ENCODE peak calls at places on chromosomes 1 and 21, in ten cellular contexts. S is WTC11; Z is NCI-H446 treated with DMSO at 0.1 percent for 48 hours; J is cardiac muscle cell; E is neural progenitor cell; X is HEK293T; A is stimulated activated CD8-positive, alpha-beta memory T cell treated with anti-CD3 and anti-CD28 coated beads, Interleukin-7, amount 100 ng/mL, for 24 hours; I is LoVo; M is astrocyte of the spinal cord; W is GM04504. U is an unnamed sample.

GRCh38 chr1:208425096-208425495 is 180.9 kb upstream of the PLXNA2 start:
- DNase-seq in W (no peak), S (no peak), A (no peak), J (no peak), M (no peak), Z (no peak), E (no peak), X (no peak), I (no peak), U (no peak)

GRCh38 chr1:41689139-41689538 is 204.7 kb upstream of the EDN2 start:
- DNase-seq in E (no peak), X (no peak), J (no peak), A (no peak), S (no peak), Z (no peak), I (no peak), W (no peak), M (no peak), U (no peak)

GRCh38 chr21:39137248-39138186 is 45.7 kb downstream of the PSMG1 start:
- DNase-seq in S (peak), M (peak), W (no peak), Z (no peak), E (peak), J (peak), A (no peak), I (no peak), X (no peak), U (no peak)

GRCh38 chr1:24673336-24673735 is 30.2 kb downstream of the SRRM1 start:
- DNase-seq in A (no peak), I (no peak), E (no peak), S (no peak), Z (no peak), W (no peak), M (peak), X (no peak), J (no peak), U (no peak)

GRCh38 chr21:31596055-31596454 is 63.4 kb upstream of the SOD1 start:
- DNase-seq in A (no peak), M (no peak), Z (no peak), J (no peak), E (no peak), W (no peak), S (no peak), I (no peak), X (no peak), U (no peak)

GRCh38 chr1:8373547-8374270 is 55.8 kb downstream of the SLC45A1 start:
- DNase-seq in W (peak), Z (peak), I (no peak), M (peak), J (peak), X (no peak), S (no peak), E (peak), A (no peak), U (peak)

GRCh38 chr21:34511787-34512451 is at the start of gene KCNE1:
- DNase-seq in A (no peak), S (no peak), X (no peak), W (no peak), J (peak), E (no peak), M (no peak), I (no peak), Z (no peak), U (no peak)

GRCh38 chr1:175839678-175840669 is 96.6 kb upstream of the TNR start:
- DNase-seq in Z (no peak), A (no peak), M (no peak), I (peak), W (no peak), S (no peak), X (no peak), E (no peak), J (peak), U (peak)

GRCh38 chr21:29423051-29423450 is 124.3 kb downstream of the BACH1 start:
- DNase-seq in X (no peak), A (no peak), S (no peak), E (no peak), J (no peak), W (no peak), I (no peak), M (no peak), Z (no peak), U (no peak)

GRCh38 chr1:186275818-186276217 is 99.2 kb downstream of the TPR start:
- DNase-seq in E (no peak), A (no peak), M (no peak), X (no peak), S (no peak), Z (no peak), W (no peak), J (no peak), I (no peak), U (no peak)

GRCh38 chr1:177779325-177779965 is 190.4 kb downstream of the SEC16B start:
- DNase-seq in E (peak), A (no peak), I (no peak), X (no peak), W (no peak), Z (no peak), M (no peak), J (no peak), S (peak), U (no peak)

GRCh38 chr1:31029031-31029430 is 36.5 kb downstream of the PUM1 start:
- DNase-seq in Z (no peak), A (no peak), I (no peak), S (no peak), W (no peak), E (no peak), J (no peak), M (no peak), X (no peak), U (no peak)

GRCh38 chr21:45200031-45200430 is 87.7 kb downstream of the POFUT2 start:
- DNase-seq in M (no peak), S (no peak), A (no peak), J (no peak), E (no peak), I (no peak), Z (no peak), X (no peak), W (no peak), U (no peak)

GRCh38 chr1:161929137-161929536 is 94.5 kb downstream of the OLFML2B start:
- DNase-seq in Z (no peak), I (no peak), M (no peak), S (no peak), A (no peak), J (no peak), W (no peak), X (no peak), E (no peak), U (no peak)

GRCh38 chr1:1419812-1420653 is 1.0 kb downstream of the ANKRD65 start:
- DNase-seq in X (no peak), I (no peak), S (peak), A (no peak), W (no peak), E (peak), M (no peak), J (peak), Z (no peak), U (no peak)

GRCh38 chr1:2979191-2980072 is 41.8 kb upstream of the ACTRT2 start:
- DNase-seq in W (no peak), E (no peak), A (no peak), J (no peak), X (no peak), Z (no peak), M (no peak), I (no peak), S (no peak), U (no peak)

GRCh38 chr1:12230549-12231275 is 882 bp downstream of the VPS13D start:
- DNase-seq in J (peak), Z (no peak), I (no peak), A (no peak), S (peak), X (no peak), W (no peak), E (peak), M (no peak), U (peak)

GRCh38 chr1:182699673-182700350 is 15.4 kb upstream of the RGS8 start:
- DNase-seq in I (no peak), J (peak), S (peak), M (peak), A (no peak), Z (peak), W (no peak), E (peak), X (peak), U (no peak)

GRCh38 chr1:244367399-244368114 is 84.2 kb downstream of the ADSS2 start:
- DNase-seq in A (no peak), J (no peak), S (no peak), E (no peak), M (no peak), X (no peak), Z (no peak), I (no peak), W (no peak), U (no peak)

GRCh38 chr1:59045137-59045536 is 251.8 kb upstream of the FGGY start:
- DNase-seq in M (no peak), I (no peak), Z (no peak), X (no peak), W (no peak), A (no peak), S (no peak), J (no peak), E (no peak), U (no peak)

GRCh38 chr1:10074059-10074854 is 41.5 kb downstream of the UBE4B start:
- DNase-seq in M (peak), S (no peak), I (no peak), Z (no peak), A (peak), W (peak), X (no peak), J (peak), E (no peak), U (peak)

GRCh38 chr1:16207318-16208269 is 4.9 kb downstream of the ARHGEF19 start:
- DNase-seq in E (no peak), X (no peak), J (peak), M (no peak), A (no peak), I (no peak), W (no peak), S (peak), Z (no peak), U (no peak)

GRCh38 chr1:65264197-65264929 is 45.0 kb upstream of the DNAJC6 start:
- DNase-seq in I (no peak), E (peak), M (peak), A (no peak), X (peak), S (peak), J (peak), W (peak), Z (peak), U (peak)

GRCh38 chr21:35179990-35180557 is 131.0 kb upstream of the RUNX1 start:
- DNase-seq in A (no peak), W (peak), I (peak), E (no peak), J (peak), X (no peak), M (peak), S (no peak), Z (no peak), U (no peak)

GRCh38 chr1:94111879-94112278 is 9.1 kb downstream of the ABCA4 start:
- DNase-seq in J (no peak), A (no peak), S (no peak), W (no peak), X (no peak), Z (no peak), M (no peak), I (no peak), E (no peak), U (no peak)

GRCh38 chr1:201153474-201154388 is 543 bp downstream of the TMEM9 start:
- DNase-seq in X (no peak), E (no peak), J (no peak), M (no peak), Z (no peak), W (no peak), I (no peak), A (no peak), S (no peak), U (no peak)

GRCh38 chr1:201065686-201066085 is 42.2 kb upstream of the KIF21B start:
- DNase-seq in Z (no peak), M (no peak), E (no peak), J (no peak), X (no peak), I (no peak), S (no peak), A (no peak), W (no peak), U (no peak)

GRCh38 chr1:54931275-54931805 is 44.3 kb upstream of the DHCR24 start:
- DNase-seq in M (no peak), J (no peak), X (no peak), I (no peak), W (no peak), S (no peak), E (no peak), A (no peak), Z (no peak), U (no peak)

GRCh38 chr1:38476111-38476783 is 383.3 kb downstream of the RRAGC start:
- DNase-seq in M (no peak), I (no peak), J (no peak), W (no peak), X (no peak), A (no peak), E (peak), S (peak), Z (no peak), U (no peak)

GRCh38 chr1:241375906-241376305 is 18.9 kb upstream of the RGS7 start:
- DNase-seq in E (no peak), Z (no peak), W (no peak), A (no peak), J (no peak), M (no peak), I (no peak), X (no peak), S (no peak), U (no peak)

GRCh38 chr1:227883073-227883520 is 64.6 kb downstream of the WNT9A start:
- DNase-seq in M (no peak), J (no peak), S (no peak), A (no peak), I (no peak), X (no peak), W (no peak), Z (no peak), E (no peak), U (no peak)